ENCODE peak calls at places on chromosomes 16 and 17, in seven cellular contexts. One of them, this sample, is unnamed.

GRCh38 chr16:48082516-48082915 is 73.3 kb downstream of the ABCC12 start:
- DNase-seq in spleen: no peak
- DNase-seq in stomach: no peak
- DNase-seq in HCT116: no peak
- DNase-seq in GM12865: no peak
- DNase-seq in left lung: no peak
- DNase-seq in mesendoderm: no peak
- DNase-seq in this sample: peak; percentile 84

GRCh38 chr16:81645303-81645702 is 133.8 kb upstream of the PLCG2 start:
- DNase-seq in spleen: peak; percentile 54
- DNase-seq in stomach: no peak
- DNase-seq in HCT116: no peak
- DNase-seq in GM12865: no peak
- DNase-seq in left lung: no peak
- DNase-seq in mesendoderm: peak; percentile 85
- DNase-seq in this sample: peak; percentile 84

GRCh38 chr17:59845595-59846390 is 47.0 kb downstream of the TUBD1 start:
- DNase-seq in spleen: no peak
- DNase-seq in stomach: peak; percentile 73
- DNase-seq in HCT116: peak; percentile 90
- DNase-seq in GM12865: peak; percentile 73
- DNase-seq in left lung: no peak
- DNase-seq in mesendoderm: peak; percentile 72
- DNase-seq in this sample: peak; percentile 94

GRCh38 chr16:6735631-6736030 is 597.0 kb upstream of the RBFOX1 start:
- DNase-seq in spleen: no peak
- DNase-seq in stomach: no peak
- DNase-seq in HCT116: no peak
- DNase-seq in GM12865: no peak
- DNase-seq in left lung: no peak
- DNase-seq in mesendoderm: no peak
- DNase-seq in this sample: no peak

GRCh38 chr16:83923581-83924365 is 24.9 kb downstream of the MLYCD start:
- DNase-seq in spleen: peak; percentile 67
- DNase-seq in stomach: no peak
- DNase-seq in HCT116: no peak
- DNase-seq in GM12865: no peak
- DNase-seq in left lung: peak; percentile 77
- DNase-seq in mesendoderm: no peak
- DNase-seq in this sample: no peak

GRCh38 chr17:17494499-17495447 is 1.4 kb downstream of the RASD1 start:
- DNase-seq in spleen: peak; percentile 81
- DNase-seq in stomach: peak; percentile 63
- DNase-seq in HCT116: no peak
- DNase-seq in GM12865: peak; percentile 37
- DNase-seq in left lung: peak; percentile 87
- DNase-seq in mesendoderm: peak; percentile 87
- DNase-seq in this sample: peak; percentile 43

GRCh38 chr17:11598274-11599221 is at the start of gene DNAH9:
- DNase-seq in spleen: peak; percentile 89
- DNase-seq in stomach: peak; percentile 98
- DNase-seq in HCT116: no peak
- DNase-seq in GM12865: no peak
- DNase-seq in left lung: peak; percentile 94
- DNase-seq in mesendoderm: peak; percentile 99
- DNase-seq in this sample: peak; percentile 20

GRCh38 chr17:81741594-81742452 is 29.7 kb downstream of the SLC25A10 start:
- DNase-seq in spleen: no peak
- DNase-seq in stomach: no peak
- DNase-seq in HCT116: no peak
- DNase-seq in GM12865: no peak
- DNase-seq in left lung: no peak
- DNase-seq in mesendoderm: no peak
- DNase-seq in this sample: no peak

GRCh38 chr17:73551756-73552155 is 92.5 kb downstream of the SDK2 start:
- DNase-seq in spleen: no peak
- DNase-seq in stomach: no peak
- DNase-seq in HCT116: peak; percentile 7
- DNase-seq in GM12865: peak; percentile 61
- DNase-seq in left lung: no peak
- DNase-seq in mesendoderm: peak; percentile 65
- DNase-seq in this sample: peak; percentile 26

GRCh38 chr16:50202926-50203624 is 50.0 kb downstream of the TENT4B start:
- DNase-seq in spleen: no peak
- DNase-seq in stomach: no peak
- DNase-seq in HCT116: peak; percentile 62
- DNase-seq in GM12865: no peak
- DNase-seq in left lung: no peak
- DNase-seq in mesendoderm: peak; percentile 81
- DNase-seq in this sample: peak; percentile 98

GRCh38 chr16:85570213-85570734 is 42.8 kb upstream of the GSE1 start:
- DNase-seq in spleen: no peak
- DNase-seq in stomach: peak; percentile 39
- DNase-seq in HCT116: peak; percentile 56
- DNase-seq in GM12865: peak; percentile 82
- DNase-seq in left lung: peak; percentile 70
- DNase-seq in mesendoderm: no peak
- DNase-seq in this sample: no peak

GRCh38 chr17:48825446-48826381 is 5.1 kb upstream of the CALCOCO2 start:
- DNase-seq in spleen: no peak
- DNase-seq in stomach: no peak
- DNase-seq in HCT116: no peak
- DNase-seq in GM12865: no peak
- DNase-seq in left lung: no peak
- DNase-seq in mesendoderm: peak; percentile 56
- DNase-seq in this sample: no peak

GRCh38 chr17:19264681-19265080 is 27.5 kb downstream of the EPN2 start:
- DNase-seq in spleen: peak; percentile 56
- DNase-seq in stomach: no peak
- DNase-seq in HCT116: no peak
- DNase-seq in GM12865: no peak
- DNase-seq in left lung: no peak
- DNase-seq in mesendoderm: no peak
- DNase-seq in this sample: no peak

GRCh38 chr16:4051591-4051990 is 64.7 kb downstream of the ADCY9 start:
- DNase-seq in spleen: no peak
- DNase-seq in stomach: no peak
- DNase-seq in HCT116: no peak
- DNase-seq in GM12865: no peak
- DNase-seq in left lung: no peak
- DNase-seq in mesendoderm: no peak
- DNase-seq in this sample: peak; percentile 53

GRCh38 chr17:47280072-47280811 is 26.6 kb downstream of the ITGB3 start:
- DNase-seq in spleen: no peak
- DNase-seq in stomach: no peak
- DNase-seq in HCT116: no peak
- DNase-seq in GM12865: no peak
- DNase-seq in left lung: no peak
- DNase-seq in mesendoderm: no peak
- DNase-seq in this sample: peak; percentile 40

GRCh38 chr17:44522883-44523671 is 19.9 kb upstream of the GPATCH8 start:
- DNase-seq in spleen: peak; percentile 83
- DNase-seq in stomach: peak; percentile 83
- DNase-seq in HCT116: peak; percentile 69
- DNase-seq in GM12865: peak; percentile 82
- DNase-seq in left lung: no peak
- DNase-seq in mesendoderm: peak; percentile 83
- DNase-seq in this sample: peak; percentile 69

GRCh38 chr16:56691885-56692284 is 9.6 kb downstream of the MT1X start:
- DNase-seq in spleen: no peak
- DNase-seq in stomach: no peak
- DNase-seq in HCT116: peak; percentile 66
- DNase-seq in GM12865: no peak
- DNase-seq in left lung: no peak
- DNase-seq in mesendoderm: peak; percentile 87
- DNase-seq in this sample: no peak

GRCh38 chr17:44362479-44362963 is 1.1 kb downstream of the FAM171A2 start:
- DNase-seq in spleen: no peak
- DNase-seq in stomach: no peak
- DNase-seq in HCT116: no peak
- DNase-seq in GM12865: no peak
- DNase-seq in left lung: no peak
- DNase-seq in mesendoderm: no peak
- DNase-seq in this sample: no peak

GRCh38 chr17:59001158-59001814 is 105.4 kb downstream of the TRIM37 start:
- DNase-seq in spleen: peak; percentile 90
- DNase-seq in stomach: peak; percentile 34
- DNase-seq in HCT116: no peak
- DNase-seq in GM12865: peak; percentile 95
- DNase-seq in left lung: no peak
- DNase-seq in mesendoderm: peak; percentile 67
- DNase-seq in this sample: peak; percentile 26

GRCh38 chr16:80663078-80663477 is 122.3 kb downstream of the DYNLRB2 start:
- DNase-seq in spleen: no peak
- DNase-seq in stomach: no peak
- DNase-seq in HCT116: no peak
- DNase-seq in GM12865: peak; percentile 58
- DNase-seq in left lung: no peak
- DNase-seq in mesendoderm: no peak
- DNase-seq in this sample: no peak

GRCh38 chr17:2796164-2797140 is at the start of gene RAP1GAP2:
- DNase-seq in spleen: peak; percentile 95
- DNase-seq in stomach: peak; percentile 69
- DNase-seq in HCT116: no peak
- DNase-seq in GM12865: peak; percentile 72
- DNase-seq in left lung: peak; percentile 95
- DNase-seq in mesendoderm: no peak
- DNase-seq in this sample: no peak

GRCh38 chr17:28549274-28550132 is 2.9 kb downstream of the UNC119 start:
- DNase-seq in spleen: peak; percentile 83
- DNase-seq in stomach: no peak
- DNase-seq in HCT116: no peak
- DNase-seq in GM12865: peak; percentile 89
- DNase-seq in left lung: no peak
- DNase-seq in mesendoderm: no peak
- DNase-seq in this sample: no peak

GRCh38 chr17:28550858-28551257 is 1.6 kb downstream of the UNC119 start:
- DNase-seq in spleen: peak; percentile 54
- DNase-seq in stomach: no peak
- DNase-seq in HCT116: no peak
- DNase-seq in GM12865: no peak
- DNase-seq in left lung: no peak
- DNase-seq in mesendoderm: no peak
- DNase-seq in this sample: no peak

GRCh38 chr17:28553000-28553505 is 629 bp upstream of the UNC119 start:
- DNase-seq in spleen: peak; percentile 25
- DNase-seq in stomach: no peak
- DNase-seq in HCT116: no peak
- DNase-seq in GM12865: no peak
- DNase-seq in left lung: no peak
- DNase-seq in mesendoderm: no peak
- DNase-seq in this sample: no peak

GRCh38 chr17:28552201-28552999 is at the start of gene UNC119:
- DNase-seq in spleen: peak; percentile 97
- DNase-seq in stomach: peak; percentile 85
- DNase-seq in HCT116: no peak
- DNase-seq in GM12865: peak; percentile 84
- DNase-seq in left lung: peak; percentile 98
- DNase-seq in mesendoderm: peak; percentile 86
- DNase-seq in this sample: peak; percentile 61

DNA sequence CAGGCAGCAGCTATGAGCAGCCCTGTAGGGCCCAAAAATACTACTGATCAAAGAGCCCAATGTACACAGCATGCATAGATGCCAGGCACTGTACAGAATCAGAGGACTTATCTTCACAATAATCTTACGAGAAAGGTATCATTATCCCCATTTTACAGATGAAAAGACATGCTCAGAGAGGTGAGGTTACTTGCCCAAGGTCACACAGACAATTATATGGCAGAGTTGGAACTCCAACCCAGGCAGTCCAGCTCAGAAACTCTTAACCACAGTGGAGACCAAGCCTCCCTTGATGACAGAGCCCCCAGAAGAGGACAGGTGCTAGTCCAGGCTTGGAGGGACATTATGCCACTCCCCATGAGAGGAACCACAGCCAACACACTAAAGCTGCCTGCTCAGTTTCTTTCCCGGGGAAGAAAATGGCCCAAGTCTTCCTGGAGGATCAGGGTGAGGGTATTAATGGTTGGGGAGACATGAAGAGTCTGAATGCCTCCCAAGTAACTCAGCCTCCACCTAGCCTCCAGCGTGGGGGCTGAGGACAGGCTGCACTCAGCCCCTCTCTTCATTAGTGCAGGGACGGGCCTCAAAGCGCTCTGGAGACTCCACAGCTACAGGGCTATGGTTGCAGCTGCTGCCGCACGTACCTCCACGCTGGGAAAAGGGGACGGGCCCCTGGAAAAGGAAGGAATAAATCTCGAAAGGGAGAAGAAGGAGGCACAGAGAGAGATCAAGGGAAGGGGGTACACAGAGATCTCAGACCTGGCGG is 820 bp downstream of the UNC119 start:
- DNase-seq in spleen: peak; percentile 76
- DNase-seq in stomach: no peak
- DNase-seq in HCT116: no peak
- DNase-seq in GM12865: no peak
- DNase-seq in left lung: no peak
- DNase-seq in mesendoderm: no peak
- DNase-seq in this sample: peak; percentile 14
- H3K4me3 ChIP-seq in spleen: peak overlapping the region; percentile 84
- H3K4me3 ChIP-seq in stomach: peak overlapping the region; percentile 93
- H3K4me3 ChIP-seq in HCT116: peak overlapping the region; percentile 67
- H3K4me3 ChIP-seq in GM12865: peak overlapping the region; percentile 70
- H3K4me3 ChIP-seq in left lung: peak overlapping the region; percentile 98
- H3K4me3 ChIP-seq in mesendoderm: peak overlapping the region; percentile 61
- H3K4me3 ChIP-seq in this sample: peak overlapping the region; percentile 69

DNA sequence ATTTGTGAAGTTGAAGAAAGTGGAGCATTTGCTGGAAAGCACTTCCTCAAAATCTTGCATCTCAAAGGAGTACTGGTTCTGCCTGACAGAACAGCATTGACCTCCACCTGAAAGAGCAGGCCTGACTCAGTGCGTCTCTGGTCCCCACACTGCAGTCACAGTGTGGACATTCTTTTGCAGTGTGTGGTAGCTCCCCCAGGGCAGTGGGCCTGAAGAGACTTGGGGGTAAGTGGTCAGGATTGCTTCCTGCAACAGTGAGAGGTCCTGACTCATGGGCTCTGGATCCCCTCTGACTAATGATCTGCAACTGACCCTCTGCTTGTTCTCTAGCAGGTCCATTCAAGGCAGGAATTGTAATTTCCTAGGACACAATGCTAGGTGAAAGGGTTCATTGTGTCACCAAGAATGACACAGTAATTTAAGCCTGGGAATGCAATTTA is 204.9 kb upstream of the KCNJ16 start:
- DNase-seq in spleen: no peak
- DNase-seq in stomach: no peak
- DNase-seq in HCT116: no peak
- DNase-seq in GM12865: peak; percentile 18
- DNase-seq in left lung: no peak
- DNase-seq in mesendoderm: peak; percentile 81
- DNase-seq in this sample: peak; percentile 68
- H3K4me3 ChIP-seq in spleen: no peak overlapping the region
- H3K4me3 ChIP-seq in stomach: no peak overlapping the region
- H3K4me3 ChIP-seq in HCT116: no peak overlapping the region
- H3K4me3 ChIP-seq in GM12865: no peak overlapping the region
- H3K4me3 ChIP-seq in left lung: no peak overlapping the region
- H3K4me3 ChIP-seq in mesendoderm: no peak overlapping the region
- H3K4me3 ChIP-seq in this sample: no peak overlapping the region

GRCh38 chr17:7016886-7017826 is 4.7 kb downstream of the RNASEK start:
- DNase-seq in spleen: no peak
- DNase-seq in stomach: no peak
- DNase-seq in HCT116: no peak
- DNase-seq in GM12865: no peak
- DNase-seq in left lung: no peak
- DNase-seq in mesendoderm: no peak
- DNase-seq in this sample: no peak
- H3K4me3 ChIP-seq in spleen: peak overlapping the region; percentile 47
- H3K4me3 ChIP-seq in stomach: peak overlapping the region; percentile 49
- H3K4me3 ChIP-seq in HCT116: no peak overlapping the region
- H3K4me3 ChIP-seq in GM12865: no peak overlapping the region
- H3K4me3 ChIP-seq in left lung: no peak overlapping the region
- H3K4me3 ChIP-seq in mesendoderm: no peak overlapping the region
- H3K4me3 ChIP-seq in this sample: no peak overlapping the region

GRCh38 chr17:71287246-71287828 is 833.5 kb upstream of the SOX9 start:
- DNase-seq in spleen: no peak
- DNase-seq in stomach: no peak
- DNase-seq in HCT116: no peak
- DNase-seq in GM12865: no peak
- DNase-seq in left lung: no peak
- DNase-seq in mesendoderm: peak; percentile 9
- DNase-seq in this sample: peak; percentile 16
- H3K4me3 ChIP-seq in spleen: no peak overlapping the region
- H3K4me3 ChIP-seq in stomach: no peak overlapping the region
- H3K4me3 ChIP-seq in HCT116: no peak overlapping the region
- H3K4me3 ChIP-seq in GM12865: no peak overlapping the region
- H3K4me3 ChIP-seq in left lung: no peak overlapping the region
- H3K4me3 ChIP-seq in mesendoderm: no peak overlapping the region
- H3K4me3 ChIP-seq in this sample: peak overlapping the region; percentile 1

This sample was measured in AG10803.